ENCODE peak calls at places on chromosomes 11 and 22, in four cellular contexts. Q, B, G and X are unnamed samples.

GRCh38 chr11:46392421-46393230 is 1.1 kb upstream of the CHRM4 start:
- DNase-seq in G (peak), B (peak), Q (peak), X (peak)

GRCh38 chr11:90364527-90364926 is 141.7 kb upstream of the CHORDC1 start:
- DNase-seq in Q (no peak), B (no peak), G (no peak), X (no peak)

GRCh38 chr22:24165673-24166072 is 15.6 kb upstream of the SUSD2 start:
- DNase-seq in G (no peak), Q (no peak), B (no peak), X (no peak)

GRCh38 chr11:134033276-134033675 is 35.6 kb upstream of the JAM3 start:
- DNase-seq in Q (no peak), G (no peak), B (no peak), X (no peak)

GRCh38 chr11:115501895-115502589 is 2.2 kb downstream of the CADM1 start:
- DNase-seq in G (no peak), Q (peak), B (no peak), X (peak)

GRCh38 chr11:92687724-92688123 is 281.7 kb upstream of the MTNR1B start:
- DNase-seq in Q (no peak), B (no peak), G (no peak), X (no peak)

GRCh38 chr11:111460752-111461305 is 51.4 kb downstream of the BTG4 start:
- DNase-seq in B (no peak), G (no peak), Q (no peak), X (no peak)

GRCh38 chr11:13207665-13208594 is 69.7 kb upstream of the BMAL1 start:
- DNase-seq in Q (peak), G (no peak), B (no peak), X (peak)

GRCh38 chr22:30025187-30025586 is 55.1 kb upstream of the HORMAD2 start:
- DNase-seq in B (no peak), Q (no peak), G (no peak), X (no peak)

GRCh38 chr11:106271686-106272085 is 194.2 kb downstream of the AASDHPPT start:
- DNase-seq in G (no peak), Q (no peak), B (no peak), X (no peak)

GRCh38 chr22:32466496-32466895 is 2.2 kb upstream of the BPIFC start:
- DNase-seq in Q (no peak), G (no peak), B (no peak), X (no peak)

GRCh38 chr11:28460348-28460747 is 352.2 kb downstream of the METTL15 start:
- DNase-seq in B (no peak), G (no peak), Q (no peak), X (no peak)

GRCh38 chr22:18063311-18063710 is 14.5 kb upstream of the PEX26 start:
- DNase-seq in Q (no peak), G (no peak), B (no peak), X (no peak)

GRCh38 chr11:2240834-2241233 is 29.6 kb downstream of the ASCL2 start:
- DNase-seq in B (no peak), G (no peak), Q (no peak), X (no peak)

GRCh38 chr11:125941606-125942275 is 4.1 kb upstream of the VSIG10L2 start:
- DNase-seq in B (no peak), G (peak), Q (peak), X (peak)

GRCh38 chr22:36145881-36146280 is 14.7 kb downstream of the APOL3 start:
- DNase-seq in Q (no peak), G (peak), B (no peak), X (no peak)

GRCh38 chr11:133834399-133835257 is 10.7 kb downstream of the SPATA19 start:
- DNase-seq in B (no peak), Q (no peak), G (no peak), X (no peak)

GRCh38 chr22:19522881-19523239 is 1.4 kb downstream of the CLDN5 start:
- DNase-seq in G (no peak), B (no peak), Q (no peak), X (no peak)

GRCh38 chr11:11247576-11247975 is 105.5 kb downstream of the CSNK2A3 start:
- DNase-seq in G (no peak), Q (no peak), B (no peak), X (no peak)

GRCh38 chr11:117809236-117810055 is 12.4 kb upstream of the DSCAML1 start:
- DNase-seq in Q (peak), G (peak), B (peak), X (peak)

GRCh38 chr11:69356703-69357457 is 62.9 kb downstream of the MYEOV start:
- DNase-seq in B (no peak), G (peak), Q (no peak), X (no peak)

GRCh38 chr11:112229746-112230433 is 3.7 kb downstream of the PTS start:
- DNase-seq in B (no peak), Q (no peak), G (no peak), X (no peak)

GRCh38 chr22:31350410-31350863 is 4.3 kb upstream of the PATZ1 start:
- DNase-seq in G (no peak), Q (no peak), B (no peak), X (no peak)

GRCh38 chr11:123577081-123577598 is 77.3 kb downstream of the SCN3B start:
- DNase-seq in Q (peak), B (no peak), G (peak), X (peak)

GRCh38 chr11:32487270-32487669 is 51.9 kb upstream of the WT1 start:
- DNase-seq in Q (no peak), B (no peak), G (no peak), X (no peak)

GRCh38 chr11:8360086-8360828 is 96.6 kb upstream of the LMO1 start:
- DNase-seq in Q (no peak), B (no peak), G (no peak), X (no peak)

GRCh38 chr11:28834877-28835276 is 726.7 kb downstream of the METTL15 start:
- DNase-seq in B (no peak), Q (no peak), G (no peak), X (no peak)

GRCh38 chr11:2378527-2379210 is 1.6 kb downstream of the CD81 start:
- DNase-seq in G (peak), Q (no peak), B (no peak), X (no peak)

GRCh38 chr11:2166091-2166851 is 5.3 kb upstream of the INS start:
- DNase-seq in Q (peak), G (no peak), B (no peak), X (peak)

GRCh38 chr11:114250993-114251796 is 45.0 kb upstream of the NNMT start:
- DNase-seq in G (peak), Q (no peak), B (no peak), X (no peak)

GRCh38 chr11:61999141-61999975 is 31.9 kb upstream of the FTH1 start:
- DNase-seq in G (no peak), Q (no peak), B (no peak), X (no peak)

GRCh38 chr22:50622723-50623327 is 5.1 kb downstream of the ARSA start:
- DNase-seq in Q (no peak), B (no peak), G (no peak), X (no peak)

GRCh38 chr22:30905696-30906341 is 62.8 kb downstream of the MORC2 start:
- DNase-seq in G (no peak), Q (no peak), B (no peak), X (no peak)

GRCh38 chr11:13947379-13947778 is 15.1 kb upstream of the SPON1 start:
- DNase-seq in B (no peak), Q (no peak), G (no peak), X (no peak)

GRCh38 chr22:37714634-37715033 is 17.8 kb downstream of the TRIOBP start:
- DNase-seq in G (no peak), Q (no peak), B (no peak), X (no peak)

GRCh38 chr22:48099251-48099650 is 1336.8 kb downstream of the TBC1D22A start:
- DNase-seq in Q (no peak), G (no peak), B (no peak), X (no peak)

GRCh38 chr11:79052539-79052938 is 388.3 kb downstream of the TENM4 start:
- DNase-seq in G (no peak), B (no peak), Q (no peak), X (no peak)

GRCh38 chr11:121563900-121564822 is 111.4 kb upstream of the SORL1-AS1 start:
- DNase-seq in G (no peak), Q (no peak), B (no peak), X (no peak)

GRCh38 chr11:80320765-80321164 is 879.9 kb upstream of the TENM4 start:
- DNase-seq in B (no peak), Q (no peak), G (no peak), X (no peak)

GRCh38 chr11:35549787-35550186 is 24.4 kb upstream of the PAMR1 start:
- DNase-seq in G (no peak), B (no peak), Q (no peak), X (no peak)